ENCODE peak calls at places on chromosomes 2 and 18, in eight cellular contexts. X, F, L, C, D, E, H and M are unnamed samples.

GRCh38 chr2:70011335-70011734 is 49.9 kb upstream of the ASPRV1 start:
- DNase-seq in C (no peak), F (no peak), H (no peak), L (no peak), D (no peak), X (no peak), E (no peak), M (no peak)

GRCh38 chr2:176931588-176932563 is 280.7 kb upstream of the HNRNPA3 start:
- DNase-seq in E (peak), L (peak), F (peak), D (peak), H (peak), C (no peak), X (no peak), M (peak)

GRCh38 chr2:25743132-25743830 is 69.9 kb upstream of the DTNB start:
- DNase-seq in E (peak), H (no peak), X (no peak), L (no peak), C (no peak), F (no peak), D (no peak), M (no peak)

GRCh38 chr18:46434629-46435028 is 222.4 kb downstream of the LOXHD1 start:
- DNase-seq in L (no peak), E (no peak), H (no peak), D (no peak), X (no peak), F (no peak), C (no peak), M (no peak)

GRCh38 chr18:6205706-6206105 is 209.0 kb downstream of the L3MBTL4 start:
- DNase-seq in D (no peak), L (peak), C (no peak), F (no peak), X (no peak), E (no peak), H (peak), M (no peak)

GRCh38 chr2:241007880-241008710 is 9.7 kb downstream of the SNED1 start:
- DNase-seq in D (no peak), E (no peak), X (no peak), C (no peak), L (no peak), F (no peak), H (no peak), M (no peak)

GRCh38 chr18:33839452-33840225 is 261.6 kb downstream of the ASXL3 start:
- DNase-seq in C (peak), E (peak), L (peak), D (peak), H (peak), X (peak), F (peak), M (peak)

GRCh38 chr18:39701839-39702238 is 2136.2 kb upstream of the CELF4 start:
- DNase-seq in E (no peak), X (no peak), C (no peak), F (peak), L (no peak), H (no peak), D (no peak), M (peak)

GRCh38 chr2:106174056-106174455 is 20.0 kb downstream of the UXS1 start:
- DNase-seq in C (no peak), F (no peak), D (no peak), E (no peak), L (no peak), H (no peak), X (no peak), M (no peak)

GRCh38 chr2:112157472-112157871 is 19.3 kb downstream of the FBLN7 start:
- DNase-seq in C (no peak), E (no peak), D (no peak), F (no peak), X (no peak), H (no peak), L (no peak), M (no peak)

GRCh38 chr2:119170504-119170903 is 12.0 kb upstream of the C1QL2 start:
- DNase-seq in D (no peak), E (no peak), C (no peak), F (no peak), X (no peak), L (no peak), H (no peak), M (no peak)

GRCh38 chr2:234879671-234880455 is 72.0 kb upstream of the SH3BP4 start:
- DNase-seq in E (no peak), L (peak), X (no peak), C (peak), H (peak), F (peak), D (peak), M (peak)

GRCh38 chr2:171056307-171056706 is 104.4 kb downstream of the TLK1 start:
- DNase-seq in C (no peak), E (no peak), L (peak), X (no peak), D (no peak), H (no peak), F (no peak), M (no peak)

GRCh38 chr18:5628512-5629255 is 84.9 kb upstream of the EPB41L3 start:
- DNase-seq in D (no peak), F (peak), C (no peak), X (peak), E (peak), L (peak), H (peak), M (peak)

GRCh38 chr2:226313071-226313470 is 486.5 kb downstream of the IRS1 start:
- DNase-seq in L (no peak), F (no peak), H (no peak), D (no peak), C (no peak), X (no peak), E (no peak), M (no peak)

GRCh38 chr2:10983711-10984110 is 72.0 kb downstream of the KCNF1 start:
- DNase-seq in E (no peak), D (no peak), L (no peak), X (no peak), F (no peak), C (no peak), H (no peak), M (no peak)

GRCh38 chr18:12726774-12727550 is 24.1 kb downstream of the PSMG2 start:
- DNase-seq in H (peak), D (peak), X (peak), C (no peak), E (peak), L (peak), F (peak), M (peak)

GRCh38 chr2:230414302-230414701 is 1.7 kb upstream of the SP100 start:
- DNase-seq in X (no peak), C (peak), D (no peak), H (no peak), F (no peak), L (no peak), E (no peak), M (no peak)

GRCh38 chr2:191917430-191917881 is 70.6 kb upstream of the CAVIN2 start:
- DNase-seq in H (no peak), D (no peak), C (no peak), F (no peak), X (no peak), E (no peak), L (peak), M (peak)

GRCh38 chr2:3413642-3414041 is 34.1 kb downstream of the TRAPPC12 start:
- DNase-seq in X (no peak), H (no peak), C (no peak), L (no peak), D (no peak), F (no peak), E (no peak), M (no peak)

GRCh38 chr2:191593622-191594416 is 84.1 kb upstream of the NABP1 start:
- DNase-seq in H (no peak), F (peak), X (no peak), L (peak), C (peak), D (no peak), E (no peak), M (no peak)

GRCh38 chr2:201464547-201464946 is 13.0 kb downstream of the STRADB start:
- DNase-seq in F (no peak), C (no peak), L (no peak), D (no peak), X (no peak), H (no peak), E (no peak), M (no peak)

DNA sequence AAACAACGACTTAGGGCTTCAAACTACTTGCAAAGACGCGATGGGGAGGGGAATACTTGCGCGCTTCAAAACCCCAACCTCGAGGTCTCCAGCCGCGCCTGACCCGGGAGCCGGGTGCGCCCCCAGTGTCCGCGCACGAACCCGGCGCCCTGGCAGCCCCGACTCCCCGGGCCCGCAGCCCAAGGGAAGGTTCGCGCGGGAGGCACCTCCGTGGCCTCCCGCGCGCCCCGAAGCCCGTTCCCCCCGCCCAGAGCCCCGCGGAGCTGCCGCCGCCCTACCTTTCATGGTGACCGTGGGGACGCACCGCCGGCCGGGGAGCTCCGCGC is 308 bp downstream of the COLEC12 start:
- DNase-seq in D (no peak), H (no peak), L (no peak), E (no peak), X (peak), F (no peak), C (no peak), M (no peak)
- H2AFZ ChIP-seq in D (no peak), H (no peak), L (peak), E (no peak), X (peak), F (no peak), C (no peak), M (peak)

GRCh38 chr2:239036819-239037558 is 189.1 kb downstream of the TWIST2 start:
- DNase-seq in D (no peak), F (no peak), E (no peak), H (no peak), X (no peak), C (no peak), L (no peak), M (no peak)
- H2AFZ ChIP-seq in D (no peak), F (no peak), E (no peak), H (no peak), X (no peak), C (no peak), L (no peak), M (no peak)

GRCh38 chr2:47078541-47079482 is 76.3 kb downstream of the STPG4 start:
- DNase-seq in D (peak), L (no peak), H (no peak), F (peak), E (no peak), X (no peak), C (no peak), M (no peak)

GRCh38 chr2:47076586-47077441 is 78.3 kb downstream of the STPG4 start:
- DNase-seq in F (peak), E (no peak), L (peak), X (no peak), H (peak), D (no peak), C (no peak), M (peak)

GRCh38 chr2:47080888-47081301 is 74.2 kb downstream of the STPG4 start:
- DNase-seq in L (no peak), F (no peak), E (no peak), H (no peak), X (no peak), C (no peak), D (no peak), M (no peak)

GRCh38 chr2:47077442-47078117 is 77.5 kb downstream of the STPG4 start:
- DNase-seq in L (no peak), D (peak), C (no peak), H (no peak), F (no peak), X (peak), E (no peak), M (no peak)

DNA sequence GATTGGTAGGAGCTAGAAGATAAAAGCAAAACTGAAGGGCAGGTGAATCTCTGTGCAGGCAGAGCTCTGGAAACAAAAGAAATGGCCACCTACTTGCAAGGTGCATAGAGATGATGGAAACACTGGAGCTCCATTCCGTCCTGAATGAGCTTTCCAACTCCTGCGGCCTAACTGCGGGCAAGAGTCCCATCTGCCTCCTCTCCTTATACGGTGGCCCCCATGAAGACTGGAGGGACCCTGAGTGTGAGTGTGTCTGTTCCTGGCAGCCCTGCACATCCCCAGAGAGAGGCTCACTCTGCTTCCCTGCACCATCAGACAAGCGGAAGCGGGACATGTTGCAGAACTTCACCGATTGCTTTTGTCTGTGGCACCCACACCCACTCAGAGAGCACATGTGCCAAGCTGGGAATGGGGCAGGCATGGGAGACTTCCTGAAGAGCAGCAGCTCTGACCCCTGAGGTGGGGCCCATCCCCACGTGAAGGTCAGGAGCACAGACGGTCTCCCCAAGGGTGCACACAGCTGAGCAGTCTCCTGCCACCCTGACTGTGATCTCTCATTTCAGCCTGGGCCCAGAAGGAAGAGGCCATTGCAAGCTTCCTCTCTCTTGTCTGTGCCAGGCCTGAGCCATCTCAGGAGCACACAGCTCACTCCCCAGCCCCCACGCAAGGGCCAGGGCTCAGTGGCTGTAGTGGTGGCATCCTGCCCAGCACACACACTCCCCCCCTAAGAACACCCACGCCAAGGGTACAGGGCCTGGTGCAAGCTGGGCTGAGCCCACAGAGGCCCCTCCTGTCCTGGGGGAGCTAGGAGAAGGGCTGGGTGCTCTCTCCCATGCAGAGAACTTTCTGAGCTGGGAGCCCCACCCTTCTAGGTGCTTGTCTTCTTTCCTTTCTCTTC is 75.3 kb downstream of the STPG4 start:
- DNase-seq in D (no peak), C (no peak), L (peak), F (no peak), H (no peak), X (no peak), E (no peak), M (no peak)
- H2AFZ ChIP-seq in D (no peak), C (peak), L (no peak), F (no peak), H (no peak), X (no peak), E (no peak), M (peak)

GRCh38 chr2:54512663-54513363 is 56.7 kb downstream of the SPTBN1 start:
- DNase-seq in C (no peak), F (no peak), X (no peak), H (no peak), E (peak), L (no peak), D (no peak), M (no peak)
- H2AFZ ChIP-seq in C (no peak), F (no peak), X (no peak), H (no peak), E (no peak), L (no peak), D (no peak), M (no peak)